ENCODE peak calls at places on chromosomes 16 and 17, in four cellular contexts. T, E, D and C are unnamed samples.

GRCh38 chr17:79607941-79608728 is 2.7 kb downstream of the RBFOX3 start:
- DNase-seq in T (peak; percentile 12), E (no peak), D (no peak), C (peak; percentile 27)

GRCh38 chr17:45857977-45858708 is 13.5 kb downstream of the SPPL2C start:
- DNase-seq in T (no peak), E (peak; percentile 15), D (no peak), C (no peak)

GRCh38 chr17:28871056-28871579 is 16.3 kb downstream of the ERAL1 start:
- DNase-seq in T (no peak), E (no peak), D (no peak), C (no peak)

GRCh38 chr16:10988164-10988803 is 43.9 kb downstream of the CLEC16A start:
- DNase-seq in T (no peak), E (no peak), D (peak; percentile 21), C (peak; percentile 28)

GRCh38 chr17:60231691-60232090 is 81.9 kb downstream of the CA4 start:
- DNase-seq in T (no peak), E (no peak), D (no peak), C (no peak)

GRCh38 chr16:3816326-3816725 is 64.2 kb downstream of the CREBBP start:
- DNase-seq in T (no peak), E (no peak), D (no peak), C (no peak)

GRCh38 chr17:58531661-58532554 is 17.5 kb upstream of the MTMR4 start:
- DNase-seq in T (no peak), E (peak; percentile 11), D (peak; percentile 66), C (no peak)

GRCh38 chr16:48542020-48542473 is 67.9 kb downstream of the N4BP1 start:
- DNase-seq in T (no peak), E (peak; percentile 75), D (peak; percentile 58), C (peak; percentile 66)

GRCh38 chr17:13599808-13600398 is 1.8 kb downstream of the HS3ST3A1 start:
- DNase-seq in T (no peak), E (peak; percentile 49), D (no peak), C (no peak)

GRCh38 chr16:68396481-68396880 is 51.8 kb downstream of the SMPD3 start:
- DNase-seq in T (peak; percentile 44), E (peak; percentile 51), D (peak; percentile 46), C (peak; percentile 32)

GRCh38 chr17:57242148-57242547 is 14.2 kb upstream of the MSI2 start:
- DNase-seq in T (no peak), E (no peak), D (no peak), C (no peak)

GRCh38 chr17:35218901-35219300 is 24.0 kb upstream of the SLFN5 start:
- DNase-seq in T (no peak), E (no peak), D (no peak), C (no peak)

GRCh38 chr16:57479422-57480126 is 6.7 kb downstream of the DOK4 start:
- DNase-seq in T (no peak), E (peak; percentile 56), D (peak; percentile 88), C (no peak)

GRCh38 chr16:73315645-73316044 is 267.7 kb upstream of the ZFHX3 start:
- DNase-seq in T (no peak), E (no peak), D (no peak), C (no peak)

GRCh38 chr16:28291651-28292626 is at the start of gene SBK1:
- DNase-seq in T (peak; percentile 49), E (peak; percentile 46), D (peak; percentile 85), C (peak; percentile 92)

GRCh38 chr17:82839617-82840292 is at the start of gene ZNF750:
- DNase-seq in T (no peak), E (no peak), D (no peak), C (no peak)

GRCh38 chr16:77322757-77323156 is 112.1 kb downstream of the ADAMTS18 start:
- DNase-seq in T (no peak), E (no peak), D (no peak), C (no peak)

GRCh38 chr17:20235747-20236146 is 226.6 kb downstream of the SPECC1 start:
- DNase-seq in T (no peak), E (no peak), D (no peak), C (no peak)

GRCh38 chr16:29900102-29900887 is at the start of gene ASPHD1:
- DNase-seq in T (peak; percentile 29), E (peak; percentile 67), D (peak; percentile 96), C (peak; percentile 77)

GRCh38 chr17:7838291-7839075 is 4.5 kb downstream of the KDM6B start:
- DNase-seq in T (no peak), E (peak; percentile 88), D (peak; percentile 47), C (no peak)

DNA sequence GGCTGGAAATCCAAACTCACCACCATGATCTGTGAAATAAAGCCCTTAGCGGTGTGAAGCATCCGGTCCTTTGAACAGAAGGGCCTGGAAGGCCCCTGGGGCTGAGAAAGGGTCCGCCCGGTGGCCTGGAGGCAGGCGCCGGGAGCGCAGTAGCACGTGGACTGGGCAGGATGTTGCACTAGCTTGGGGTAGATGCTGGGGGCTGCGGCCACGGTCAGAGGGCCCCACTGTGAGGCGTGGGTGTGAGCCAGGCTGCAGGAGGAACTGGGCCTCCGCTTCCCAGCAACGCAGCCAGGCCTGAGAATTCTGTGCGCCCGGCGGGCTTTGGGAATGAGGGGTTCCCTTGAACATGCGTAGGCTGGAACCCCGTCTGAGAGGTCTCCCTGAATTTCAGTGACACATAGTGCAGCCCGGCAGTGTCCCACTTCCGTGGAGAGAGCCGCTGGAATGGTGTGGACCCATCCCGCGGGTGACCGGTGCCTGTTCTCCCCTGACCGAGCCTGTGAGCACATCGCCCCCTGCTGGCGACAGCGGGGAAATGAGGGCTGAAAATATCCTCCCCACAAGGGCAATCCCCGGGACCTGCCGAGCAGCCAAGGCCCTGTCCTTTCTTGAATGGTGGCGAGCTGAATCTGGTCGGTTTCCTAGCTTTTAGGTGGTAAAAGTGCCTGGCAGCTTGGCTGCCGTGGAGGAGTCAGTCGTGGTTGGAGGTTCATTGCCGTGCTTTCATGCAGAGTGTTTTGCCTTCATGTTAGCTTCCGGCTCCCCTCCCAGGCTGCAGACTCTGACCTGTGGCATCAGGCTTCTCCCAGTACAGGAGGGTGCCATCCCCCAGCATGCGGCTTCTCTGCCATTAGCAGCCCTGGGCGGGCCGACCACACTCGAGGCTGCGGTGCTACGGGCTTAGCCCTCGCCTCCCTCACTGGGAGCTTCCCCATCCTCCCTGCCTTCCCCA is 43.8 kb downstream of the DNAJA2 start:
- DNase-seq in T (peak; percentile 18), E (peak; percentile 47), D (peak; percentile 71), C (peak; percentile 62)
- TF ChIP-seq CTCF in T (peak; percentile 95), E (peak; percentile 86), D (peak; percentile 91), C (peak; percentile 83)

GRCh38 chr17:16491703-16492612 is at the start of gene LRRC75A:
- DNase-seq in T (no peak), E (peak; percentile 20), D (peak; percentile 41), C (no peak)
- TF ChIP-seq CTCF in T (no peak), E (no peak), D (no peak), C (no peak)

GRCh38 chr17:65885484-65885883 is 306.4 kb downstream of the CEP112 start:
- DNase-seq in T (no peak), E (no peak), D (no peak), C (no peak)

GRCh38 chr17:65888649-65889048 is 303.3 kb downstream of the CEP112 start:
- DNase-seq in T (no peak), E (no peak), D (no peak), C (no peak)

DNA sequence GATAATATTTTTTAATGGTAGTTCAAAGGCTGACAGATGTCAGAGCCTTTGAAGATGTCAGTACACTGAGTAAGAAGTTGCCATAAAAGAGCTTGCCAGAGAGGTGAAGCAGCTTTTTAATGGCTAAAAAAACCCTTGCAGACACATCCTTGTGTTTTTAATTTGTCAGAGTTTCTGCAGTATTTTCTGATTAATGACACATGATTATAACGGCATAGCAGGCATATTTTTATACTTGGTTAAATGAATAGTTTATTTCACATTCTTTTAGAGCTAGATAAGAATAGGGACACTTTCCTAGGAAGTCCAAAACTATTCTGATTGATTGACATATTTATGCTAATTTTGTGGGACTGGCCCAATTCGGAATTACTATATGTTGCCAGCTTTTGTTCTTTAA is 305.7 kb downstream of the CEP112 start:
- DNase-seq in T (no peak), E (no peak), D (no peak), C (no peak)
- TF ChIP-seq CTCF in T (no peak), E (no peak), D (no peak), C (no peak)

GRCh38 chr16:31700200-31700529 is 172.5 kb downstream of the AHSP start:
- DNase-seq in T (peak; percentile 82), E (no peak), D (peak; percentile 87), C (peak; percentile 87)
- TF ChIP-seq CTCF in T (no peak), E (no peak), D (no peak), C (no peak)